ENCODE peak calls at places on chromosomes 3 and 15, in ten cellular contexts. N, U, Z, E, Q, K, F, B, W and J are unnamed samples.

GRCh38 chr3:181313379-181313778 is 323.8 kb upstream of the DNAJC19 start:
- DNase-seq in N (no peak), U (no peak), Z (no peak), E (no peak), Q (no peak), K (no peak), F (no peak), B (no peak), W (no peak), J (no peak)

GRCh38 chr3:135896613-135897012 is 68.9 kb upstream of the PPP2R3A start:
- DNase-seq in N (no peak), U (no peak), Z (no peak), E (no peak), Q (no peak), K (no peak), F (no peak), B (no peak), W (no peak), J (peak; percentile 31)

GRCh38 chr15:35182841-35183479 is 97.9 kb upstream of the NANOGP8 start:
- DNase-seq in N (no peak), U (no peak), Z (no peak), E (no peak), Q (no peak), K (no peak), F (no peak), B (peak; percentile 45), W (no peak), J (peak; percentile 90)

GRCh38 chr3:99648091-99648490 is 9.7 kb downstream of the COL8A1 start:
- DNase-seq in N (no peak), U (no peak), Z (no peak), E (peak; percentile 29), Q (no peak), K (no peak), F (no peak), B (no peak), W (no peak), J (no peak)

GRCh38 chr3:194688207-194688711 is 2.6 kb downstream of the FAM43A start:
- DNase-seq in N (no peak), U (peak; percentile 78), Z (peak; percentile 75), E (peak; percentile 61), Q (peak; percentile 32), K (no peak), F (no peak), B (no peak), W (no peak), J (peak; percentile 75)

GRCh38 chr3:143480306-143480852 is 360.8 kb downstream of the CHST2 start:
- DNase-seq in N (no peak), U (no peak), Z (no peak), E (no peak), Q (no peak), K (no peak), F (no peak), B (no peak), W (no peak), J (no peak)

GRCh38 chr3:127985655-127986225 is 66.5 kb upstream of the SEC61A1 start:
- DNase-seq in N (no peak), U (no peak), Z (no peak), E (no peak), Q (no peak), K (no peak), F (no peak), B (no peak), W (no peak), J (no peak)

GRCh38 chr3:184311633-184312032 is 2.8 kb upstream of the EIF4G1 start:
- DNase-seq in N (no peak), U (no peak), Z (no peak), E (no peak), Q (no peak), K (no peak), F (no peak), B (no peak), W (no peak), J (no peak)

GRCh38 chr3:72700106-72700505 is 148.1 kb downstream of the SHQ1 start:
- DNase-seq in N (no peak), U (no peak), Z (no peak), E (no peak), Q (no peak), K (no peak), F (no peak), B (no peak), W (no peak), J (no peak)

GRCh38 chr3:72698154-72698917 is 149.9 kb downstream of the SHQ1 start:
- DNase-seq in N (no peak), U (no peak), Z (no peak), E (no peak), Q (no peak), K (no peak), F (no peak), B (no peak), W (no peak), J (peak; percentile 68)

GRCh38 chr3:72702390-72702789 is 145.9 kb downstream of the SHQ1 start:
- DNase-seq in N (no peak), U (no peak), Z (no peak), E (no peak), Q (no peak), K (no peak), F (no peak), B (no peak), W (no peak), J (no peak)

GRCh38 chr3:72697717-72698116 is 150.5 kb downstream of the SHQ1 start:
- DNase-seq in N (no peak), U (no peak), Z (no peak), E (no peak), Q (no peak), K (no peak), F (no peak), B (no peak), W (no peak), J (no peak)

DNA sequence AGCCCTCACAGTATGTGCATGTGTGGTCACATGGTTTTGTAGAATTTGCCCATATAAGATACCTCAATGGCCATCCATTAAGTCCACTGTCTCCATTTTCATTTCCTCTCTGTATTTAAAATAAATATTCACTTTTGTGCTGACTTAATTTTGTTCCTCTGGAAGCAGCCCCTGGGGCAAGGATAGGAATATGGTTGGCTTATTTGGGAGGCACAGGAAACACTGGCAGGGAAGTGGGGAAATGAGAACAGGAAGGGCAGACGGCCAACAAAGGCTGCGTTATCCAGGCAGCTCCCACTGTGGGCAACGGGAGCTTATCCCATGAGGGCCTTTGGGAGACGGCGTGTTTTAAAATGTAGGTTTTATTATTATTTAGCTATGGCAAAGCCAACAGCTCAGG is 148.6 kb downstream of the SHQ1 start:
- DNase-seq in N (no peak), U (no peak), Z (no peak), E (no peak), Q (no peak), K (no peak), F (no peak), B (no peak), W (no peak), J (no peak)
- TF ChIP-seq POLR2AphosphoS5 in N (no peak), U (no peak), Z (no peak), E (no peak), Q (no peak), K (no peak), F (no peak), B (no peak), W (no peak), J (no peak)

DNA sequence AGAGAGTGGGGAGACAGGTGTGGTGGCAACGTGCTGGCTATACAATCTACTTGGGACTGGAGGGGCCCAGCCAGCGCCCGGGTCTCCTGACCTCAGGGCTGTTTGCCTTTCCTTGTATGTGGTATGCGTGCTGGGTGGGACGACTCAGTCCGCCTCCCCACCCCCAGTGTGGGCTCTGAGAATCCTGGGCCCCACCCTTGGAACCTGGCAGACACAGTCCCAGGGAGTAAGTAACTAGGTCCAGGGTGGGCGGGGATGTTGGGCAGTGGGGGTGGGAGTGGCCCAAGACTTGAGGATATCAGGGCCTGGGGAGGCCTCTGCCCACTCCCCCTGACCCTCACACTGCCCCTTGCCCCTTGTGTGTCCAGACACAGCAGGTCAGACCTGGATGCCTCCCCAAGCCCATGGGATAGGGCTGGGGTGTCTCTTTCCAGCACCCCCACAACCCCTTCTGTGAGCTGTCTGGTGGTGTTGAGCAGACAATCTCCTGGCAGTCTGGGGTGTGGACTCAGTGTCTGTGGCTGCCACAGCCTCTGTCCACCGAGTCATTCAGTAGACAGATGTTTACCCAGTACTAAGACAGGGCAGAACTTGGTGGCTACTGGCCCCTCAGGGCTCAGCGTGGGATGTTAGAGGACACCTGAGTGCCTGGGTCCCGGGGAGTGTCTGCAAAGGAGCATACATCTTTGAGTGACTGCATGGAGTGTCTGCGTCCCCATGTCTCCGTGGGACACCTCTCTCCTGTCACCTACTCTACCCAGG is 1.3 kb downstream of the CHST13 start:
- DNase-seq in N (no peak), U (no peak), Z (peak; percentile 49), E (no peak), Q (no peak), K (no peak), F (no peak), B (no peak), W (no peak), J (no peak)
- TF ChIP-seq POLR2AphosphoS5 in N (no peak), U (no peak), Z (no peak), E (no peak), Q (no peak), K (no peak), F (no peak), B (no peak), W (no peak), J (no peak)

GRCh38 chr3:179729981-179730380 is 77.1 kb downstream of the USP13 start:
- DNase-seq in N (no peak), U (no peak), Z (no peak), E (no peak), Q (no peak), K (no peak), F (no peak), B (no peak), W (no peak), J (no peak)

GRCh38 chr3:179730508-179730907 is 77.7 kb downstream of the USP13 start:
- DNase-seq in N (no peak), U (no peak), Z (no peak), E (no peak), Q (no peak), K (no peak), F (no peak), B (no peak), W (no peak), J (no peak)

GRCh38 chr3:179732661-179733348 is 80.0 kb downstream of the USP13 start:
- DNase-seq in N (no peak), U (no peak), Z (no peak), E (no peak), Q (no peak), K (no peak), F (no peak), B (no peak), W (no peak), J (no peak)

GRCh38 chr3:179733797-179734196 is 81.0 kb downstream of the USP13 start:
- DNase-seq in N (no peak), U (no peak), Z (no peak), E (no peak), Q (no peak), K (no peak), F (no peak), B (no peak), W (no peak), J (no peak)

DNA sequence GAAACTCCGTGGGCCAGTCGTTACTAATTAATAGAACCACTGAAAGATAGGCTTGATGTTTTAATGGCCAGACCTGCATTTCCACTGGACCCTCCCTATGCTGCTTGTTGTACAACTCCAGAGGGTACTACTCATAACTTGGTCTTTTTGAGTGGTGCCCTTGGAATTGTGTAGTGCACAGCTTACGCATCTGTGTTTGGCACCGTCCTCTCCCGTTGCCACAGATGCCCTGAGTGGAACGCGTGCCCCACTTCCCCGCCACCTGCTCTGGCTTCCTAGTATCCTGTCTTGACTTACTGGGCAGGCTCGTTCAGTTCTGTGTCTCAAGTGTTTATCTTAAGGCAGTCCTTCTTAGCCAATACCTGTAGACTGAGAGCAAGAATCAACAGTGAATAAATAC is 78.7 kb downstream of the USP13 start:
- DNase-seq in N (no peak), U (no peak), Z (no peak), E (no peak), Q (no peak), K (no peak), F (no peak), B (no peak), W (no peak), J (no peak)
- TF ChIP-seq POLR2AphosphoS5 in N (no peak), U (no peak), Z (no peak), E (no peak), Q (no peak), K (no peak), F (no peak), B (no peak), W (no peak), J (no peak)

DNA sequence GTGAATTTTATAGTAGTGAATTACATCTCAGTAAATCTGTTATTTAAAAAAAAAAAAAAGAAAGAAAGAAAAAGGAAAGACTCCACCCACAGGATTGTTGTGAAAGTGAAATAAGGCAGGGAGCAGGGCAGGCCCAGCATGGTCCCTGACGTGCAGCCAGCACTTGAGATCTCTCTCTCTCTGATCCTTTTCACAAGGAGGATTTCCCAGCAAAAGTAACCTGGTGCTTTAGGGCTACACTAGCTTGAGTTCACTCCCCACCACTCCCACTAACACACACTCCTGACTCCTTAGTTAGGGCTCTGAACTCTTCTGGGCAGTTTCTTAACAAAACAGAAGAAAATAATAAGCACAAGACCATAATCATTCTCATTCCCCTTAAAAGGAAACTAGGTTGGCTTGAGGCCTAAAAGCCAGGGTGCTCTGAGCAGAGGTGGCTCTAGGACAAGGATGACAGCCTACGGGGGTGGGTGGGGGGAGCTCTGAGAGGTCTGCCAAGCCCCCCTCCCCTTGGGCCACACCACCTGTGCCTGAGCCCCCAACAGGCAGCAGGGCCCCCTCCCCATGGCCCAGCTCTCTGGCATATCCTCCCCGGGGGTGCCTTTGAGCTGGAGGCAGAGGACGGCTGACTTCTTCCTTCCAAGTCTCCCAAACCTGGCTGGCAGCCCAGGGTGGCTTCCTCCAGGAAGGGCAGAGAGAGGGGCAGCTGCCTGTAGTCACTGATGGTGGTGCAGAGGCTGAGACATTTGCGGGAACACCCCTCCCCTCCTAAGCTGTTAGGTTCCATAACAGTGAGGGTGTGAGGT is 831 bp downstream of the TMEM40 start:
- DNase-seq in N (no peak), U (no peak), Z (peak; percentile 83), E (no peak), Q (peak; percentile 36), K (no peak), F (no peak), B (no peak), W (no peak), J (peak; percentile 32)
- TF ChIP-seq POLR2AphosphoS5 in N (no peak), U (no peak), Z (no peak), E (no peak), Q (no peak), K (no peak), F (no peak), B (no peak), W (no peak), J (no peak)